ENCODE peak calls at places on chromosomes 1 and 21, in ten cellular contexts. I is pancreas; B is stromal cell of bone marrow; P is hepatocyte; Z is HAP-1; H is cerebellar cortex; V is A549; S is central memory CD8-positive, alpha-beta T cell; Q is C1 segment of cervical spinal cord; D is iPS-NIHi11. Y is an unnamed sample.

GRCh38 chr1:218397752-218398339 is 52.7 kb downstream of the TGFB2 start:
- DNase-seq in I (peak), B (no peak), P (peak), Z (no peak), H (no peak), V (peak), S (no peak), Q (no peak), D (no peak), Y (no peak)

GRCh38 chr1:239976130-239976968 is 115.3 kb upstream of the FMN2 start:
- DNase-seq in I (peak), B (peak), P (peak), Z (peak), H (peak), V (peak), S (no peak), Q (no peak), D (peak), Y (peak)

GRCh38 chr1:56797079-56797685 is 22.0 kb downstream of the FYB2 start:
- DNase-seq in I (no peak), B (no peak), P (no peak), Z (no peak), H (peak), V (no peak), S (no peak), Q (no peak), D (peak), Y (no peak)

GRCh38 chr21:35190201-35190701 is 141.1 kb upstream of the RUNX1 start:
- DNase-seq in I (no peak), B (no peak), P (peak), Z (no peak), H (no peak), V (no peak), S (no peak), Q (no peak), D (no peak), Y (no peak)

GRCh38 chr1:230515451-230516145 is 89.5 kb upstream of the PGBD5 start:
- DNase-seq in I (peak), B (no peak), P (peak), Z (no peak), H (no peak), V (no peak), S (no peak), Q (no peak), D (peak), Y (no peak)

GRCh38 chr1:202405928-202406327 is 57.4 kb downstream of the PPP1R12B start:
- DNase-seq in I (no peak), B (no peak), P (no peak), Z (no peak), H (peak), V (no peak), S (no peak), Q (no peak), D (no peak), Y (no peak)

GRCh38 chr1:188497020-188497419 is 1668.3 kb downstream of the PLA2G4A start:
- DNase-seq in I (no peak), B (no peak), P (no peak), Z (no peak), H (no peak), V (no peak), S (no peak), Q (no peak), D (no peak), Y (no peak)

GRCh38 chr21:38806942-38807284 is 1.2 kb downstream of the ETS2 start:
- DNase-seq in I (no peak), B (no peak), P (no peak), Z (peak), H (no peak), V (no peak), S (no peak), Q (no peak), D (no peak), Y (no peak)

GRCh38 chr1:160629286-160630210 is 17.3 kb downstream of the SLAMF1 start:
- DNase-seq in I (no peak), B (no peak), P (peak), Z (no peak), H (no peak), V (no peak), S (no peak), Q (no peak), D (no peak), Y (no peak)

GRCh38 chr1:52738863-52739406 is 12.7 kb downstream of the ZYG11B start:
- DNase-seq in I (no peak), B (no peak), P (no peak), Z (no peak), H (no peak), V (no peak), S (no peak), Q (no peak), D (no peak), Y (no peak)

GRCh38 chr1:68339505-68339904 is 107.2 kb upstream of the WLS start:
- DNase-seq in I (no peak), B (peak), P (peak), Z (no peak), H (no peak), V (no peak), S (no peak), Q (no peak), D (no peak), Y (no peak)

GRCh38 chr1:29043270-29043971 is 80.3 kb downstream of the TMEM200B start:
- DNase-seq in I (no peak), B (no peak), P (no peak), Z (no peak), H (no peak), V (no peak), S (no peak), Q (no peak), D (no peak), Y (no peak)

GRCh38 chr21:41630249-41630648 is 122.3 kb upstream of the TMPRSS2 start:
- DNase-seq in I (no peak), B (peak), P (peak), Z (no peak), H (no peak), V (peak), S (no peak), Q (no peak), D (no peak), Y (no peak)

GRCh38 chr1:181104790-181105133 is 16.3 kb downstream of the IER5 start:
- DNase-seq in I (no peak), B (no peak), P (peak), Z (peak), H (no peak), V (no peak), S (peak), Q (peak), D (no peak), Y (no peak)

GRCh38 chr1:65769621-65770020 is 23.1 kb upstream of the PDE4B start:
- DNase-seq in I (no peak), B (no peak), P (no peak), Z (no peak), H (no peak), V (no peak), S (no peak), Q (no peak), D (no peak), Y (no peak)

GRCh38 chr1:201447911-201448871 is 20.8 kb downstream of the PHLDA3 start:
- DNase-seq in I (peak), B (no peak), P (peak), Z (peak), H (peak), V (peak), S (peak), Q (peak), D (peak), Y (peak)

GRCh38 chr1:4019606-4020331 is 119.7 kb upstream of the C1orf174 start:
- DNase-seq in I (no peak), B (no peak), P (no peak), Z (no peak), H (no peak), V (no peak), S (peak), Q (no peak), D (no peak), Y (no peak)

GRCh38 chr1:219926363-219926998 is 1.9 kb downstream of the SLC30A10 start:
- DNase-seq in I (no peak), B (no peak), P (peak), Z (no peak), H (no peak), V (no peak), S (no peak), Q (no peak), D (no peak), Y (no peak)

GRCh38 chr1:201885531-201886075 is 3.1 kb upstream of the SHISA4 start:
- DNase-seq in I (no peak), B (no peak), P (no peak), Z (no peak), H (no peak), V (peak), S (no peak), Q (no peak), D (no peak), Y (no peak)

GRCh38 chr1:44273560-44274292 is 60.5 kb downstream of the DMAP1 start:
- DNase-seq in I (no peak), B (no peak), P (no peak), Z (no peak), H (no peak), V (no peak), S (no peak), Q (no peak), D (no peak), Y (no peak)

GRCh38 chr1:145962157-145963102 is 1.9 kb downstream of the ANKRD34A start:
- DNase-seq in I (no peak), B (no peak), P (peak), Z (peak), H (peak), V (no peak), S (no peak), Q (peak), D (no peak), Y (no peak)

GRCh38 chr1:213989740-213990472 is 2.1 kb downstream of the PROX1 start:
- DNase-seq in I (no peak), B (no peak), P (peak), Z (peak), H (peak), V (no peak), S (no peak), Q (no peak), D (no peak), Y (no peak)

GRCh38 chr1:158984386-158984785 is 25.3 kb upstream of the IFI16 start:
- DNase-seq in I (no peak), B (no peak), P (no peak), Z (no peak), H (no peak), V (no peak), S (no peak), Q (no peak), D (no peak), Y (no peak)

GRCh38 chr1:1199141-1199960 is 7.0 kb downstream of the TNFRSF18 start:
- DNase-seq in I (no peak), B (no peak), P (no peak), Z (no peak), H (no peak), V (no peak), S (no peak), Q (no peak), D (no peak), Y (no peak)

GRCh38 chr1:78280626-78281025 is 210.1 kb upstream of the PTGFR start:
- DNase-seq in I (no peak), B (peak), P (no peak), Z (no peak), H (no peak), V (no peak), S (no peak), Q (no peak), D (no peak), Y (no peak)

GRCh38 chr1:224497714-224498573 is 63.3 kb upstream of the WDR26 start:
- DNase-seq in I (no peak), B (peak), P (peak), Z (peak), H (peak), V (no peak), S (no peak), Q (peak), D (peak), Y (peak)

GRCh38 chr1:2290595-2291510 is 62.7 kb downstream of the SKI start:
- DNase-seq in I (no peak), B (peak), P (no peak), Z (no peak), H (peak), V (no peak), S (peak), Q (peak), D (no peak), Y (peak)

GRCh38 chr1:195202271-195202670 is 1406.0 kb downstream of the KCNT2 start:
- DNase-seq in I (no peak), B (no peak), P (peak), Z (no peak), H (no peak), V (no peak), S (no peak), Q (no peak), D (no peak), Y (no peak)

GRCh38 chr1:162145280-162145965 is 75.9 kb downstream of the NOS1AP start:
- DNase-seq in I (no peak), B (no peak), P (no peak), Z (no peak), H (peak), V (no peak), S (no peak), Q (peak), D (peak), Y (no peak)

GRCh38 chr1:21350132-21350885 is 60.0 kb upstream of the ECE1 start:
- DNase-seq in I (no peak), B (no peak), P (no peak), Z (no peak), H (no peak), V (no peak), S (no peak), Q (no peak), D (no peak), Y (no peak)

GRCh38 chr1:244006381-244006901 is 44.6 kb upstream of the ZBTB18 start:
- DNase-seq in I (no peak), B (no peak), P (no peak), Z (no peak), H (no peak), V (no peak), S (no peak), Q (no peak), D (no peak), Y (no peak)

GRCh38 chr1:215607412-215607811 is 40.3 kb downstream of the KCTD3 start:
- DNase-seq in I (no peak), B (no peak), P (no peak), Z (no peak), H (no peak), V (no peak), S (no peak), Q (no peak), D (no peak), Y (no peak)

GRCh38 chr1:21294266-21295058 is 4.2 kb upstream of the ECE1 start:
- DNase-seq in I (no peak), B (no peak), P (no peak), Z (no peak), H (no peak), V (no peak), S (peak), Q (no peak), D (no peak), Y (peak)

GRCh38 chr1:39995973-39996393 is 41.0 kb downstream of the MFSD2A start:
- DNase-seq in I (no peak), B (no peak), P (no peak), Z (no peak), H (no peak), V (no peak), S (no peak), Q (no peak), D (no peak), Y (no peak)

GRCh38 chr1:147201786-147202185 is 23.4 kb downstream of the FMO5 start:
- DNase-seq in I (no peak), B (no peak), P (no peak), Z (no peak), H (no peak), V (no peak), S (no peak), Q (no peak), D (no peak), Y (no peak)

GRCh38 chr1:73674945-73675561 is 522.9 kb downstream of the LRRIQ3 start:
- DNase-seq in I (no peak), B (peak), P (peak), Z (no peak), H (peak), V (no peak), S (no peak), Q (no peak), D (peak), Y (no peak)

GRCh38 chr1:22915816-22916468 is 56.7 kb downstream of the LACTBL1 start:
- DNase-seq in I (no peak), B (no peak), P (no peak), Z (no peak), H (peak), V (no peak), S (no peak), Q (no peak), D (no peak), Y (no peak)

GRCh38 chr21:26528882-26529281 is 44.2 kb downstream of the CYYR1 start:
- DNase-seq in I (no peak), B (no peak), P (no peak), Z (no peak), H (no peak), V (no peak), S (no peak), Q (no peak), D (no peak), Y (no peak)

Y was measured in stimulated activated CD8-positive, alpha-beta memory T cell treated with anti-CD3 and anti-CD28 coated beads, Interleukin-2, amount 100 ng/mL, for 1 hour.